ENCODE peak calls at places on chromosome 3, in eight cellular contexts. D is HFFc6, N is colonic mucosa, A is heart right ventricle, R is H1, S is tibial artery, M is heart left ventricle, F is MCF 10A. E is an unnamed sample.

GRCh38 chr3:53009826-53010539 is 35.9 kb downstream of the SFMBT1 start:
- DNase-seq in F (no peak), M (no peak), D (no peak), S (no peak), N (no peak), R (no peak), A (no peak), E (no peak)

GRCh38 chr3:111465081-111465670 is 76.8 kb upstream of the CD96 start:
- DNase-seq in N (no peak), F (no peak), M (no peak), A (no peak), R (no peak), S (no peak), D (no peak), E (no peak)

GRCh38 chr3:159187232-159187631 is 385.4 kb downstream of the MFSD1 start:
- DNase-seq in F (no peak), N (no peak), S (no peak), A (peak; percentile 15), R (no peak), D (no peak), M (no peak), E (peak; percentile 66)

GRCh38 chr3:2920103-2920502 is 190.1 kb downstream of the IL5RA start:
- DNase-seq in N (no peak), F (no peak), D (no peak), M (no peak), A (no peak), S (no peak), R (no peak), E (no peak)

GRCh38 chr3:27279153-27279552 is 90.0 kb downstream of the NEK10 start:
- DNase-seq in M (no peak), D (no peak), A (no peak), R (no peak), F (peak; percentile 20), N (peak; percentile 31), S (no peak), E (no peak)

GRCh38 chr3:131072099-131072559 is 45.5 kb downstream of the NEK11 start:
- DNase-seq in R (no peak), D (peak; percentile 73), S (no peak), A (no peak), N (no peak), F (no peak), M (no peak), E (no peak)

GRCh38 chr3:80244390-80244789 is 476.6 kb upstream of the ROBO1 start:
- DNase-seq in D (no peak), S (no peak), N (peak; percentile 21), A (peak; percentile 8), M (no peak), F (peak; percentile 28), R (no peak), E (peak; percentile 7)

GRCh38 chr3:41352526-41352925 is 153.2 kb downstream of the CTNNB1 start:
- DNase-seq in M (no peak), S (no peak), F (no peak), R (no peak), A (no peak), D (no peak), N (no peak), E (no peak)

GRCh38 chr3:129077222-129077621 is 16.6 kb downstream of the GP9 start:
- DNase-seq in A (no peak), D (peak; percentile 12), R (no peak), M (no peak), F (no peak), N (no peak), S (no peak), E (no peak)

GRCh38 chr3:98695816-98696215 is 67.3 kb upstream of the ST3GAL6 start:
- DNase-seq in D (peak; percentile 16), R (no peak), M (no peak), S (no peak), N (no peak), A (no peak), F (no peak), E (no peak)

GRCh38 chr3:186590580-186591296 is 20.2 kb downstream of the DNAJB11 start:
- DNase-seq in S (no peak), N (no peak), F (no peak), D (no peak), M (no peak), R (no peak), A (no peak), E (no peak)

GRCh38 chr3:186588619-186589018 is 18.1 kb downstream of the DNAJB11 start:
- DNase-seq in A (no peak), S (no peak), F (peak; percentile 75), D (no peak), R (no peak), N (no peak), M (no peak), E (no peak)

GRCh38 chr3:186587183-186587582 is 16.7 kb downstream of the DNAJB11 start:
- DNase-seq in A (no peak), S (no peak), M (no peak), R (no peak), D (no peak), N (no peak), F (no peak), E (no peak)

GRCh38 chr3:186589856-186590579 is 19.5 kb downstream of the DNAJB11 start:
- DNase-seq in D (no peak), F (peak; percentile 87), N (no peak), A (no peak), S (no peak), M (no peak), R (no peak), E (no peak)

GRCh38 chr3:186589115-186589514 is 18.6 kb downstream of the DNAJB11 start:
- DNase-seq in M (no peak), N (no peak), F (peak; percentile 73), A (no peak), D (no peak), R (no peak), S (no peak), E (no peak)
- TF ChIP-seq CTCF in M (no peak), N (peak; percentile 14), F (peak; percentile 33), A (peak; percentile 20), D (peak; percentile 54), R (peak; percentile 45), S (no peak), E (no peak)

DNA sequence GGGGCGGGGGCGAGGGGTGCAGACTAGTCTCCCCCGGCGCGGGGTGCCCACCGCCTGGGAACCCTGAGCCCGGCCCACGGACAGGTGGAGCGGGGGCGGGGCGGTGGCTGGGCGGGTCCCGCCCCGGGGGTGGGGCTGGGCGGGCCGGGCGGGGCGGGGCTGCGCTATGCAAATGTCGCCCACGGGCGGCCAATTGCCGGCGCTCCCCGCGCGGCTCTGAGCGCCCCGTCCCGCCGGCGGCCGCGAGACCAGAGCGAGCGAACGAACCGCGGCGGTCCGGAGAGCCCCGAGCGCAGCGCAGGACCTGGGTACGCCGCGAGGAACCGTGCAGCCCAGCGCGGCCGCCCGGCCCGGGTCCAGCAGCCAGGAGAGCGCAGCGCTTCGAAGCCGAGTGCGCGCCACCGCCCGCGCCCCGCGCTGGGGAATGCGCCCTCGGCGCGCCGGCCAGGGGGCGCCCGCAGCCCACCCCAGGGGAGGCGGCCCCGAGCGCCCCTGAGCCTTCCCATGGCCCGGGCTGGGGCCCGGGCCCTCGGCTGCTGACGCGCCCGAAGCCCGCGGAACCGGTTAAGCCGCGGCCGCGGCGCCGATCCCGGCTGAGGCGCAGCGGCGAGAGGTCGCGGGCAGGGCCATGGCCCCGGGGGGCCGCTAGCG is at the start of gene SEMA3F:
- DNase-seq in N (peak; percentile 72), S (peak; percentile 80), F (peak; percentile 78), D (peak; percentile 45), M (peak; percentile 81), A (peak; percentile 70), R (no peak), E (peak; percentile 81)
- TF ChIP-seq CTCF in N (no peak), S (no peak), F (peak; percentile 44), D (no peak), M (peak; percentile 30), A (no peak), R (no peak), E (no peak)

DNA sequence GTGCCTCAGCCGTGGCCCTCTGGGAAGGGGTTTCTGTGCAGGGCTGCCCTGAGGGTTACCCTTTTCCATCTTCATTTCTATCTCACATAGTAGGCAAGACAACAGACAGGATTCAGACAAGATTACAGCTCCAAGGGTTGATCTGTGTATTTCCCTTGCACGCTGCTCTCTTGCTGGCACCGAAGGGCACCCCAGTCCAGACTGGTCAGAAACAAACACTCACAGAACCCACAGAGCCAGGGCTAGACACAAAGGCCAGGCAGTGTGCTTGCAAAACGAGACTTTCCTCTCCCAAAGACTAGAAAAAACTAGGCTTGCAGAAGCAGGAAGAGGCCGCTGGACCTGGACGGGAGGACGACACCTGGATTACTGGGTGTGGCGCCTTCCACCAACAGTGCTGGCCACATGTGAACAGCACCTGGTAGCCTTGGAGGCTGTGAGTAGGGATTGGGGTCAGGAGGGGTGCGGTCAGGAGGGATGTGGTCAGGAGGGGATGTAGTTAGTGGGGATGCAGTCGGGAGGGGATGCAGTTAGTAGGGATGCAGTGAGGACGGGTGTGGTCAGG is 96.8 kb downstream of the BDH1 start:
- DNase-seq in D (no peak), R (no peak), F (no peak), N (peak; percentile 66), A (no peak), S (no peak), M (no peak), E (no peak)
- TF ChIP-seq CTCF in D (no peak), R (no peak), F (no peak), N (no peak), A (no peak), S (no peak), M (no peak), E (no peak)

DNA sequence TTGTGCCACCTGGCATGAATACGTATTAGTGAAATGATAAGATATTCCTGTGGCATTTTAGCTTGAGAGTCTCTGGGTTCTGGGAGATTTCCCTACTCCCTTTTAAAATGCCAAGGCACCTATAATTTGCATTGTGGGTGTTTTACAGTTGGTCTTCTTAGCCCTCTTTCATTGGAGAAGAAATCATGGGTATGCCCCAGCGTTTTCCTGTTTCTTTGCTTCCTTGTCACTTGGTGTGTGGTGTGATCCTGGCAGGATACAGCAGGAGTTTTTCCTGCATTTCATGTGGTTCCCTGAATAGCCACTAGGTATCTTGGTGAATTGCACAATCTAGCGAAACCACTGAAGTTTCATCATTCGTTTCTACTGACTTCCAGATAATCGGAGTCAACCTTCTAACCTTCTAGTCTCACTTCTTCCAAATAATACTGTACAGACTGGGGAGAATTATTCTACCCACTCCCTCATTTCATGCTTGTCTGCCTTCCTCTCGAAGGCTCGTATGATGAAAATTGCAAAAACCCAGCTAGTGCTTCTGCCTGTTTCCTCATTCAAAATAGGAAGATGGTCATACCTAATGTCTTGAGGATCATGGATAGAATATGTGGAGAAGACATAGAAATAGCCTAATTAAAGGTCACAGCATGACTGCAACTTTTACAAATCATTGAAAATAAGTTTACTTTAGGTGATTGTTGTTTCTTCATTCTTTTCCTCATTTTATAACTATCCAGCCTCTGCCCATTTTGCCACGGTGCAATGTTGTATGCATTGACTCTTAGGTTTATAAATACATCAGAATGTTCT is 2.7 kb downstream of the BHLHE40 start:
- DNase-seq in A (no peak), N (peak; percentile 59), R (no peak), D (peak; percentile 63), M (no peak), S (no peak), F (peak; percentile 93), E (peak; percentile 66)
- TF ChIP-seq CTCF in A (peak; percentile 44), N (peak; percentile 37), R (peak; percentile 23), D (peak; percentile 74), M (no peak), S (peak; percentile 58), F (peak; percentile 25), E (peak; percentile 78)

E was measured in adrenal gland.